ENCODE peak calls at places on chromosomes 13 and 19, in ten cellular contexts. E, P, G, B, T, A, J, Q, X and N are unnamed samples.

GRCh38 chr13:102902789-102903347 is 57.0 kb downstream of the ERCC5 start:
- DNase-seq in J (no peak), A (no peak), E (no peak), X (peak; percentile 36), G (no peak), B (no peak), P (no peak), T (no peak), Q (no peak), N (no peak)

GRCh38 chr13:98653471-98653985 is 76.6 kb upstream of the STK24 start:
- DNase-seq in A (peak; percentile 65), G (peak; percentile 71), E (peak; percentile 74), T (peak; percentile 67), B (peak; percentile 85), X (peak; percentile 82), J (peak; percentile 90), Q (peak; percentile 87), P (peak; percentile 33), N (peak; percentile 37)

GRCh38 chr19:34172661-34173144 is 399 bp downstream of the LSM14A start:
- DNase-seq in G (no peak), P (no peak), T (peak; percentile 64), Q (no peak), B (no peak), J (peak; percentile 90), X (no peak), E (no peak), A (no peak), N (no peak)

GRCh38 chr13:43159007-43159406 is 135.6 kb downstream of the DNAJC15 start:
- DNase-seq in J (no peak), E (no peak), B (no peak), P (peak; percentile 3), G (peak; percentile 71), A (no peak), X (no peak), T (no peak), Q (no peak), N (no peak)

GRCh38 chr13:73556902-73557301 is 498.1 kb downstream of the KLF5 start:
- DNase-seq in T (no peak), E (no peak), B (no peak), J (no peak), X (no peak), A (no peak), P (no peak), G (no peak), Q (no peak), N (no peak)

GRCh38 chr19:19459707-19460251 is 54.3 kb downstream of the GATAD2A start:
- DNase-seq in G (peak; percentile 87), A (no peak), X (peak; percentile 39), P (no peak), J (no peak), B (peak; percentile 30), T (peak; percentile 82), E (no peak), Q (no peak), N (peak; percentile 45)

GRCh38 chr13:26051231-26052135 is at the start of gene SHISA2:
- DNase-seq in X (peak; percentile 33), E (no peak), Q (no peak), B (peak; percentile 70), P (no peak), A (no peak), J (peak; percentile 93), T (no peak), G (peak; percentile 31), N (no peak)

GRCh38 chr13:97880298-97880675 is 73.2 kb upstream of the IPO5 start:
- DNase-seq in J (no peak), T (no peak), E (no peak), X (no peak), B (no peak), A (no peak), Q (no peak), G (no peak), P (no peak), N (no peak)

GRCh38 chr13:106186366-106187030 is 349.0 kb downstream of the EFNB2 start:
- DNase-seq in E (no peak), G (peak; percentile 9), J (no peak), P (no peak), Q (no peak), T (no peak), B (no peak), X (no peak), A (no peak), N (no peak)

GRCh38 chr13:65784088-65784816 is 1445.9 kb downstream of the PCDH9 start:
- DNase-seq in E (no peak), X (no peak), P (no peak), Q (no peak), T (no peak), A (no peak), B (peak; percentile 39), G (no peak), J (no peak), N (no peak)

GRCh38 chr13:95254341-95254740 is 46.9 kb downstream of the ABCC4 start:
- DNase-seq in X (no peak), G (peak; percentile 39), A (no peak), Q (peak; percentile 78), J (no peak), E (no peak), B (no peak), P (no peak), T (no peak), N (no peak)

GRCh38 chr13:66519259-66519658 is 710.9 kb downstream of the PCDH9 start:
- DNase-seq in B (no peak), A (no peak), J (no peak), G (no peak), Q (no peak), E (no peak), P (no peak), T (no peak), X (peak; percentile 30), N (no peak)

GRCh38 chr19:33465371-33465770 is 56.2 kb downstream of the PEPD start:
- DNase-seq in G (no peak), E (no peak), J (no peak), T (no peak), Q (no peak), P (no peak), A (no peak), B (peak; percentile 14), X (no peak), N (no peak)

GRCh38 chr19:56671613-56671994 is at the start of gene ZNF835:
- DNase-seq in Q (no peak), T (no peak), A (peak; percentile 81), J (no peak), B (peak; percentile 91), P (no peak), X (no peak), G (no peak), E (peak; percentile 93), N (peak; percentile 42)

GRCh38 chr19:44907613-44908012 is 2.0 kb downstream of the APOE start:
- DNase-seq in J (no peak), T (no peak), X (no peak), E (no peak), A (no peak), Q (peak; percentile 28), G (no peak), B (no peak), P (no peak), N (no peak)

GRCh38 chr19:44903216-44903601 is 2.4 kb upstream of the APOE start:
- DNase-seq in P (no peak), J (no peak), G (no peak), A (no peak), B (no peak), T (no peak), X (no peak), E (no peak), Q (no peak), N (no peak)

GRCh38 chr19:44905437-44906160 is at the start of gene APOE:
- DNase-seq in Q (peak; percentile 32), B (no peak), A (no peak), T (no peak), X (no peak), P (no peak), E (no peak), G (no peak), J (peak; percentile 67), N (no peak)

GRCh38 chr19:44903602-44904425 is 1.8 kb upstream of the APOE start:
- DNase-seq in Q (peak; percentile 42), G (peak; percentile 49), A (peak; percentile 70), E (peak; percentile 73), B (peak; percentile 85), J (peak; percentile 73), X (peak; percentile 82), P (no peak), T (peak; percentile 64), N (peak; percentile 60)

DNA sequence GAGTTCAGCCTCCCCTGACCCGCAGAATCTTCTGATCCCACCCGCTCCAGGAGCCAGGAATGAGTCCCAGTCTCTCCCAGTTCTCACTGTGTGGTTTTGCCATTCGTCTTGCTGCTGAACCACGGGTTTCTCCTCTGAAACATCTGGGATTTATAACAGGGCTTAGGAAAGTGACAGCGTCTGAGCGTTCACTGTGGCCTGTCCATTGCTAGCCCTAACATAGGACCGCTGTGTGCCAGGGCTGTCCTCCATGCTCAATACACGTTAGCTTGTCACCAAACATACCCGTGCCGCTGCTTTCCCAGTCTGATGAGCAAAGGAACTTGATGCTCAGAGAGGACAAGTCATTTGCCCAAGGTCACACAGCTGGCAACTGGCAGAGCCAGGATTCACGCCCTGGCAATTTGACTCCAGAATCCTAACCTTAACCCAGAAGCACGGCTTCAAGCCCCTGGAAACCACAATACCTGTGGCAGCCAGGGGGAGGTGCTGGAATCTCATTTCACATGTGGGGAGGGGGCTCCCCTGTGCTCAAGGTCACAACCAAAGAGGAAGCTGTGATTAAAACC is 1.1 kb upstream of the APOE start:
- DNase-seq in Q (peak; percentile 20), T (peak; percentile 20), J (peak; percentile 24), P (no peak), E (no peak), G (no peak), X (no peak), B (no peak), A (no peak), N (no peak)
- H3K9me3 ChIP-seq in Q (no peaks in the 10 kb centered on the region), T (no peaks in the 10 kb centered on the region), J (no peaks in the 10 kb centered on the region), P (no peaks in the 10 kb centered on the region), E (no peaks in the 10 kb centered on the region), G (no peaks in the 10 kb centered on the region), X (no peaks in the 10 kb centered on the region), B (no peaks in the 10 kb centered on the region), A (no peaks in the 10 kb centered on the region), N (no peaks in the 10 kb centered on the region)

GRCh38 chr13:80716610-80717081 is 375.7 kb upstream of the SPRY2 start:
- DNase-seq in P (no peak), Q (no peak), J (no peak), B (no peak), A (no peak), T (no peak), E (no peak), X (peak; percentile 33), G (no peak), N (no peak)
- H3K9me3 ChIP-seq in P (no peaks in the 10 kb centered on the region), Q (no peaks in the 10 kb centered on the region), J (no peaks in the 10 kb centered on the region), B (no peaks in the 10 kb centered on the region), A (no peaks in the 10 kb centered on the region), T (no peaks in the 10 kb centered on the region), E (no peaks in the 10 kb centered on the region), X (no peaks in the 10 kb centered on the region), G (peaks cover 1% of the 10 kb centered on the region), N (no peaks in the 10 kb centered on the region)

GRCh38 chr19:37045140-37045539 is 33.1 kb upstream of the ZNF420 start:
- DNase-seq in Q (no peak), P (no peak), J (no peak), B (no peak), X (no peak), A (no peak), G (no peak), T (no peak), E (no peak), N (no peak)
- H3K9me3 ChIP-seq in Q (peaks cover 3% of the 10 kb centered on the region), P (peaks cover 3% of the 10 kb centered on the region), J (peaks cover 14% of the 10 kb centered on the region), B (no peaks in the 10 kb centered on the region), X (no peaks in the 10 kb centered on the region), A (peaks cover 85% of the 10 kb centered on the region), G (peaks cover 5% of the 10 kb centered on the region), T (no peaks in the 10 kb centered on the region), E (no peaks in the 10 kb centered on the region), N (peaks cover 3% of the 10 kb centered on the region)

GRCh38 chr19:43976732-43977131 is 7.3 kb upstream of the ZNF155 start:
- DNase-seq in J (no peak), E (no peak), Q (no peak), P (no peak), B (no peak), G (no peak), T (no peak), X (no peak), A (no peak), N (no peak)
- H3K9me3 ChIP-seq in J (peaks cover 58% of the 10 kb centered on the region), E (peaks cover 6% of the 10 kb centered on the region), Q (peaks cover 36% of the 10 kb centered on the region), P (peaks cover 9% of the 10 kb centered on the region), B (no peaks in the 10 kb centered on the region), G (peaks cover 18% of the 10 kb centered on the region), T (no peaks in the 10 kb centered on the region), X (no peaks in the 10 kb centered on the region), A (peaks cover 100% of the 10 kb centered on the region), N (no peaks in the 10 kb centered on the region)